ENCODE peak calls at places on chromosome 17, in nine cellular contexts. G is neural progenitor cell, B is dorsolateral prefrontal cortex, K is cardiac fibroblast, Z is omental fat pad, P is NB4, J is endothelial cell, U is GM20000, L is osteocyte. N is an unnamed sample.

GRCh38 chr17:47720754-47721533 is 12.1 kb upstream of the TBX21 start:
- DNase-seq in G (peak), B (no peak), K (no peak), Z (no peak), P (peak), J (no peak), U (peak), L (no peak), N (no peak)

GRCh38 chr17:45022655-45023339 is 28.6 kb downstream of the DCAKD start:
- DNase-seq in G (no peak), B (no peak), K (no peak), Z (no peak), P (no peak), J (no peak), U (no peak), L (no peak), N (no peak)

GRCh38 chr17:37790153-37790552 is 45.3 kb upstream of the HNF1B start:
- DNase-seq in G (no peak), B (no peak), K (no peak), Z (no peak), P (no peak), J (no peak), U (no peak), L (peak), N (no peak)

GRCh38 chr17:48634446-48635208 is 8.5 kb upstream of the HOXB9 start:
- DNase-seq in G (peak), B (no peak), K (no peak), Z (no peak), P (no peak), J (no peak), U (no peak), L (no peak), N (no peak)

GRCh38 chr17:36183001-36183810 is 6.8 kb upstream of the TBC1D3B start:
- DNase-seq in G (peak), B (no peak), K (peak), Z (no peak), P (peak), J (peak), U (peak), L (peak), N (peak)

GRCh38 chr17:4854181-4854681 is 21.1 kb downstream of the MINK1 start:
- DNase-seq in G (no peak), B (no peak), K (no peak), Z (no peak), P (no peak), J (no peak), U (no peak), L (no peak), N (peak)

GRCh38 chr17:41647940-41648410 is 23.6 kb upstream of the KRT17 start:
- DNase-seq in G (peak), B (peak), K (peak), Z (peak), P (peak), J (peak), U (peak), L (peak), N (peak)

GRCh38 chr17:21282231-21282630 is 2.3 kb upstream of the MAP2K3 start:
- DNase-seq in G (no peak), B (no peak), K (peak), Z (no peak), P (no peak), J (no peak), U (no peak), L (peak), N (peak)

GRCh38 chr17:41308251-41308917 is 725 bp downstream of the KRTAP16-1 start:
- DNase-seq in G (no peak), B (peak), K (no peak), Z (no peak), P (peak), J (no peak), U (no peak), L (no peak), N (no peak)

GRCh38 chr17:73498854-73499597 is 145.2 kb downstream of the SDK2 start:
- DNase-seq in G (no peak), B (no peak), K (no peak), Z (no peak), P (no peak), J (no peak), U (no peak), L (no peak), N (no peak)

GRCh38 chr17:55433029-55433628 is 11.5 kb upstream of the MMD start:
- DNase-seq in G (no peak), B (no peak), K (peak), Z (no peak), P (no peak), J (no peak), U (no peak), L (no peak), N (peak)

GRCh38 chr17:32341141-32341856 is 674 bp downstream of the C17orf75 start:
- DNase-seq in G (no peak), B (no peak), K (no peak), Z (no peak), P (peak), J (no peak), U (peak), L (peak), N (peak)

GRCh38 chr17:67696347-67696746 is 21.4 kb upstream of the NOL11 start:
- DNase-seq in G (no peak), B (no peak), K (no peak), Z (no peak), P (no peak), J (no peak), U (no peak), L (no peak), N (no peak)

GRCh38 chr17:382644-383533 is 30.3 kb upstream of the RPH3AL start:
- DNase-seq in G (peak), B (no peak), K (peak), Z (no peak), P (peak), J (no peak), U (no peak), L (no peak), N (peak)

GRCh38 chr17:45750779-45751440 is 33.2 kb upstream of the CRHR1 start:
- DNase-seq in G (no peak), B (no peak), K (no peak), Z (no peak), P (no peak), J (no peak), U (no peak), L (no peak), N (no peak)

GRCh38 chr17:70869402-70870085 is 700.2 kb downstream of the KCNJ2 start:
- DNase-seq in G (peak), B (no peak), K (no peak), Z (no peak), P (no peak), J (no peak), U (no peak), L (no peak), N (no peak)

GRCh38 chr17:73141411-73141810 is 23.4 kb upstream of the SSTR2 start:
- DNase-seq in G (no peak), B (no peak), K (no peak), Z (no peak), P (no peak), J (no peak), U (no peak), L (no peak), N (no peak)

GRCh38 chr17:45997624-45998023 is 1.4 kb upstream of the STH start:
- DNase-seq in G (no peak), B (no peak), K (peak), Z (no peak), P (no peak), J (no peak), U (no peak), L (no peak), N (no peak)

GRCh38 chr17:81329279-81329926 is 34.3 kb upstream of the SLC38A10 start:
- DNase-seq in G (peak), B (no peak), K (peak), Z (peak), P (peak), J (no peak), U (no peak), L (peak), N (peak)

GRCh38 chr17:45861185-45861584 is 16.5 kb downstream of the SPPL2C start:
- DNase-seq in G (no peak), B (no peak), K (no peak), Z (no peak), P (no peak), J (no peak), U (no peak), L (no peak), N (no peak)

GRCh38 chr17:11644265-11645212 is 46.3 kb downstream of the DNAH9 start:
- DNase-seq in G (peak), B (peak), K (peak), Z (no peak), P (peak), J (peak), U (peak), L (no peak), N (peak)

GRCh38 chr17:37088913-37089312 is 140.2 kb downstream of the AATF start:
- DNase-seq in G (peak), B (no peak), K (no peak), Z (no peak), P (no peak), J (no peak), U (no peak), L (no peak), N (no peak)

GRCh38 chr17:69672924-69673323 is 258.4 kb downstream of the MAP2K6 start:
- DNase-seq in G (no peak), B (no peak), K (peak), Z (no peak), P (no peak), J (no peak), U (no peak), L (no peak), N (no peak)

DNA sequence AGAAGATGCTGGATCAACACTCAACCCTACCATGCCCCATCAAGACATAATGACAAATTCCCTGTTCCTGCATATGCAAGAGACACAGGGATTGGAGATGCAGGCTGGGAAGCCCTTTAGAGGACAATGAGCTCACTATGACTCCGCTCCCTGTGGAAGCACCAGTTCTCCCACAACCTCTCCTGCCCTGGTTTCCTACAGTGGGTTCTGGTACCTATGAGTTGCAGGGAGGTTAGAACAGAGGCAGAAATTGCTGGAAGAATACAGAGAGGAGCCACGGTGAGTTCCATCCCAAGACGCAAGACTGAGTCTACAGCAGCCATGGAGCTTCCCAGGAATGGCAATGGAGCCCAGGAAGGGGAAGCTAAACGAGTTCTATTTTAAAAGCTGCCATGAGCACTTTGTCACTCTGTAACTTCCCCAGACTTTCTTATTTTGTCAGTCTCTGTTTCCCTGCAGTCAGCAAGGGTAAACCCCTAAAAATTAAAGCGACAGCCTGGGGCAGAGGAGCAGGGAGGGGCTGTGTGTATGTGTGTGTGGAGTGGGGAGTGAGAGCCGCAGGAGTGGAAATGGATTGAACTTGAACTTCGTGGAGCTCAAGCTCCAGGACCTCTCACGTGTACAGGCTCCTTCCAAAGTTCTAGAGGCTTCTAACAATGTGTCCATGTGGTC is 42.3 kb upstream of the PIK3R6 start:
- DNase-seq in G (no peak), B (no peak), K (no peak), Z (no peak), P (no peak), J (no peak), U (no peak), L (no peak), N (no peak)
- TF ChIP-seq CTCF in G (no peak), B (no peak), K (no peak), Z (no peak), P (no peak), J (no peak), U (no peak), L (no peak), N (no peak)

GRCh38 chr17:66310528-66311148 is 8.2 kb downstream of the PRKCA start:
- DNase-seq in G (peak), B (no peak), K (no peak), Z (no peak), P (peak), J (no peak), U (no peak), L (no peak), N (no peak)
- TF ChIP-seq CTCF in G (peak), B (no peak), K (no peak), Z (no peak), P (peak), J (peak), U (no peak), L (no peak), N (no peak)

GRCh38 chr17:14813649-14814048 is 451.5 kb downstream of the PMP22 start:
- DNase-seq in G (peak), B (no peak), K (peak), Z (no peak), P (peak), J (peak), U (peak), L (no peak), N (no peak)
- TF ChIP-seq CTCF in G (peak), B (no peak), K (no peak), Z (no peak), P (no peak), J (peak), U (no peak), L (peak), N (no peak)

GRCh38 chr17:75752405-75753192 is 12.4 kb downstream of the GALK1 start:
- DNase-seq in G (no peak), B (no peak), K (no peak), Z (no peak), P (no peak), J (no peak), U (peak), L (no peak), N (no peak)

GRCh38 chr17:75751676-75752404 is 13.2 kb downstream of the GALK1 start:
- DNase-seq in G (no peak), B (no peak), K (no peak), Z (no peak), P (no peak), J (no peak), U (no peak), L (no peak), N (no peak)

GRCh38 chr17:75750661-75751423 is 14.2 kb downstream of the GALK1 start:
- DNase-seq in G (no peak), B (no peak), K (no peak), Z (no peak), P (no peak), J (no peak), U (no peak), L (no peak), N (no peak)

GRCh38 chr17:75748706-75749105 is 16.3 kb downstream of the GALK1 start:
- DNase-seq in G (no peak), B (no peak), K (no peak), Z (no peak), P (no peak), J (no peak), U (no peak), L (no peak), N (no peak)

GRCh38 chr17:75749545-75750389 is 15.2 kb downstream of the GALK1 start:
- DNase-seq in G (peak), B (peak), K (peak), Z (peak), P (peak), J (peak), U (peak), L (peak), N (peak)
- TF ChIP-seq CTCF in G (peak), B (peak), K (peak), Z (peak), P (peak), J (peak), U (peak), L (peak), N (peak)

DNA sequence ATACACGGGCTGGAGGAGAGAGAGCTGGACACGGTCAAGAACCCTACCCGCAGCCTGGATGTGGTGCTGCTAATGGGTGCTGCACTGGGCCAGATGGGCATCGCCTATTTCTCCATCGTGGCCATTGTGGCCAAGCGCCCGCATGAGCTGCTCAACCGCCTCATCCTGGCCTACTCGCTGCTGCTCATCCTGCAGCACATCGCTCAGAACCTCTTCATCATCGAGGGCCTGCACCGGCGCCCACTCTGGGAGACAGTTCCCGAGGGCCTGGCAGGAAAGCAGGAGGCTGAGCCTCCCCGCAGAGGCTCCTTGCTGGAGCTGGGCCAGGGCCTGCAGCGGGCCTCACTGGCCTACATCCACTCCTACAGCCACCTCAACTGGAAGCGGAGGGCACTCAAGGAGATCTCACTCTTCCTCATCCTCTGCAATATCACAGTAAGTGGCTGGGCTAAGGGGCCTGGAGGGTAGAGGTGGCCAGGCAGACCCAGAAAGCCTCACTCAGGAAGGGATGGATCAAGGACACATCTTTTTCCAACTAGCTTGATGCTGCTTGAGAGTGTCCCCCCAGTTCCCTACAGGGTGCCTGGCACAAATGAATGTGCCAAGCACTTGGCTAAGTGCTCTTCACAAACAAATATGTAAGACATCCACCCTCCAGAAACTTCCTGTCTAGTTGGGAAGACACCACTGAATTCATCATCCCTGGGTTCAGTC is 11.5 kb downstream of the OTOP3 start:
- DNase-seq in G (no peak), B (no peak), K (no peak), Z (no peak), P (no peak), J (no peak), U (no peak), L (no peak), N (no peak)
- TF ChIP-seq CTCF in G (no peak), B (no peak), K (no peak), Z (no peak), P (no peak), J (no peak), U (no peak), L (no peak), N (no peak)

GRCh38 chr17:77834170-77835115 is 124.1 kb upstream of the TNRC6C start:
- DNase-seq in G (peak), B (peak), K (peak), Z (peak), P (peak), J (no peak), U (peak), L (no peak), N (peak)
- TF ChIP-seq CTCF in G (no peak), B (no peak), K (no peak), Z (no peak), P (no peak), J (no peak), U (no peak), L (no peak), N (no peak)

DNA sequence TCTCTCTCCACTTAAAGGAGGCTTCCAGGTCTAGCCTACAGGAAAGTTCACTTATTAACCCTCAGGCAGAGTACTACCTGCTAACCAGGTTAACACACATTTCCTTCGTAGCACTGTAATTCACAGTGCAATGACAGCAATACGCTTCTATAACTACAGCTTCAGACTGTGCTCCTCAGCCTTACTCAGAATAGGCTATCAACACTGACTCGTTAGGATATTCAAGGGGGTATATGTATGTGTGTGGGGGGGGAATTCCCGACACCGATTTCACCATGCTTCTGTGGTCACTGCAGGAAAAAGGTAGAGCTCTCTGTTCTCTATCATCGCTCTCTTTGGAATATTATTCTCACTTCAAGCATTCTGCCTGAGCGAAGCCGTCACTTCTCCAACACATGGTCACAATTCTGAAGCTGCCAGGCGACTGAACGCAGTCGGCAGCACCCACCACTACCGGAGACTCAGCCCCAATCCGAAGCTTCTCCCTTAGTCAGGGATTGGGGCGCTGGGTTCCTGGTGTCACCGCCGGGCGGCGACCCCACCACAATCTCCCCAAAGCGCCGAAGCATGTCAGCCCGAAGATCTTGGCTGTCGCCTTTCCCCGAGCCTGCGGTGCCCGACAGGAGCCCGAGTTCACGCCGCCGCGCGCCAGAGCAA is 599 bp downstream of the GGA3 start:
- DNase-seq in G (no peak), B (no peak), K (no peak), Z (no peak), P (peak), J (no peak), U (no peak), L (no peak), N (no peak)
- TF ChIP-seq CTCF in G (peak), B (no peak), K (no peak), Z (no peak), P (no peak), J (no peak), U (no peak), L (peak), N (no peak)